ENCODE peak calls at places on chromosomes 7 and 10, in four cellular contexts. D, W, O and I are unnamed samples.

GRCh38 chr7:99607548-99607947 is 9.2 kb upstream of the ZSCAN25 start:
- DNase-seq in O (no peak), W (no peak), D (no peak), I (no peak)

GRCh38 chr7:81299711-81300110 is 380.9 kb upstream of the SEMA3C start:
- DNase-seq in O (no peak), D (no peak), W (no peak), I (no peak)

GRCh38 chr7:583410-584121 is 63.9 kb upstream of the PDGFA start:
- DNase-seq in W (no peak), D (no peak), O (no peak), I (no peak)

GRCh38 chr7:37690206-37690605 is 6.6 kb downstream of the GPR141 start:
- DNase-seq in W (no peak), O (no peak), D (no peak), I (no peak)

GRCh38 chr7:55965805-55966421 is 1.5 kb downstream of the NIPSNAP2 start:
- DNase-seq in W (peak), O (no peak), D (no peak), I (no peak)

GRCh38 chr7:17153571-17153970 is 144.9 kb upstream of the AHR start:
- DNase-seq in O (no peak), D (no peak), W (no peak), I (no peak)

GRCh38 chr10:67518756-67519155 is 177.2 kb downstream of the CTNNA3 start:
- DNase-seq in W (no peak), O (no peak), D (no peak), I (no peak)

GRCh38 chr7:8386926-8387550 is 46.4 kb upstream of the NXPH1 start:
- DNase-seq in O (peak), D (no peak), W (no peak), I (no peak)

GRCh38 chr7:112957901-112958300 is 128.7 kb downstream of the GPR85 start:
- DNase-seq in D (no peak), W (no peak), O (no peak), I (no peak)

GRCh38 chr10:121540773-121541395 is 57.4 kb downstream of the FGFR2 start:
- DNase-seq in W (no peak), O (no peak), D (no peak), I (no peak)

GRCh38 chr7:107857541-107857912 is 33.5 kb upstream of the DLD start:
- DNase-seq in O (no peak), W (peak), D (no peak), I (no peak)

GRCh38 chr7:85290252-85290651 is 103.4 kb upstream of the SEMA3D start:
- DNase-seq in O (no peak), D (no peak), W (no peak), I (no peak)

GRCh38 chr7:48384180-48384752 is 213.0 kb downstream of the ABCA13 start:
- DNase-seq in D (no peak), W (no peak), O (no peak), I (no peak)

GRCh38 chr7:156173748-156174353 is 361.6 kb upstream of the SHH start:
- DNase-seq in D (no peak), W (no peak), O (no peak), I (no peak)

GRCh38 chr10:784759-785538 is 95.5 kb upstream of the DIP2C start:
- DNase-seq in D (peak), W (no peak), O (no peak), I (peak)

GRCh38 chr10:129046074-129046681 is 420.9 kb upstream of the MGMT start:
- DNase-seq in D (no peak), W (no peak), O (no peak), I (no peak)

GRCh38 chr7:113000316-113001020 is 86.2 kb downstream of the GPR85 start:
- DNase-seq in O (no peak), W (no peak), D (no peak), I (no peak)

GRCh38 chr10:13815766-13816165 is 229.0 kb downstream of the PRPF18 start:
- DNase-seq in D (no peak), O (no peak), W (no peak), I (no peak)

GRCh38 chr10:70499829-70500167 is 21.2 kb downstream of the PALD1 start:
- DNase-seq in O (no peak), D (no peak), W (no peak), I (no peak)

GRCh38 chr7:138449580-138449979 is 10.5 kb upstream of the TRIM24 start:
- DNase-seq in O (peak), W (no peak), D (peak), I (peak)

GRCh38 chr10:20948723-20949327 is 51.7 kb upstream of the NEBL start:
- DNase-seq in W (no peak), D (no peak), O (no peak), I (no peak)

GRCh38 chr7:127713758-127714157 is 61.8 kb downstream of the SND1 start:
- DNase-seq in O (no peak), W (no peak), D (no peak), I (no peak)

GRCh38 chr7:121697731-121698396 is 175.1 kb upstream of the PTPRZ1 start:
- DNase-seq in D (no peak), W (no peak), O (no peak), I (no peak)

GRCh38 chr7:152601305-152601798 is 74.6 kb downstream of the XRCC2 start:
- DNase-seq in W (no peak), O (no peak), D (no peak), I (no peak)

GRCh38 chr10:114631678-114632417 is 26.2 kb downstream of the ABLIM1 start:
- DNase-seq in D (peak), O (peak), W (peak), I (peak)

GRCh38 chr10:11776080-11776479 is 33.9 kb downstream of the ECHDC3 start:
- DNase-seq in D (no peak), W (no peak), O (no peak), I (no peak)

GRCh38 chr7:114711244-114711643 is 210.7 kb upstream of the MDFIC start:
- DNase-seq in O (no peak), W (no peak), D (no peak), I (no peak)

GRCh38 chr10:15436696-15437095 is 65.6 kb upstream of the FAM171A1 start:
- DNase-seq in D (no peak), O (no peak), W (no peak), I (no peak)

GRCh38 chr10:58642283-58642682 is 129.6 kb downstream of the BICC1 start:
- DNase-seq in D (no peak), W (no peak), O (no peak), I (no peak)

GRCh38 chr7:96021533-96021932 is 249.2 kb downstream of the DYNC1I1 start:
- DNase-seq in D (no peak), W (no peak), O (no peak), I (no peak)

GRCh38 chr7:15751191-15751701 is 64.8 kb upstream of the MEOX2 start:
- DNase-seq in W (no peak), O (no peak), D (no peak), I (no peak)

GRCh38 chr7:27181176-27181520 is 3.9 kb downstream of the HOXA11 start:
- DNase-seq in O (no peak), D (no peak), W (no peak), I (no peak)
- TF ChIP-seq ELF4 in O (no peak), D (no peak), W (no peak), I (no peak)

GRCh38 chr10:119394657-119395286 is 147.7 kb downstream of the RGS10 start:
- DNase-seq in O (no peak), W (no peak), D (no peak), I (no peak)
- TF ChIP-seq ELF4 in O (no peak), W (no peak), D (no peak), I (no peak)

GRCh38 chr10:131205556-131205955 is 106.0 kb downstream of the TCERG1L start:
- DNase-seq in O (no peak), W (no peak), D (no peak), I (no peak)
- TF ChIP-seq ELF4 in O (no peak), W (no peak), D (no peak), I (no peak)

GRCh38 chr7:43637114-43637806 is 54.4 kb downstream of the STK17A start:
- DNase-seq in D (no peak), W (no peak), O (no peak), I (no peak)

GRCh38 chr7:43639858-43640491 is 57.1 kb downstream of the STK17A start:
- DNase-seq in O (no peak), W (peak), D (no peak), I (no peak)

GRCh38 chr7:43631559-43631958 is 48.7 kb downstream of the STK17A start:
- DNase-seq in W (no peak), O (no peak), D (no peak), I (no peak)

GRCh38 chr7:43634384-43634783 is 51.5 kb downstream of the STK17A start:
- DNase-seq in D (no peak), O (no peak), W (no peak), I (no peak)

GRCh38 chr7:43636093-43636492 is 53.2 kb downstream of the STK17A start:
- DNase-seq in D (no peak), W (peak), O (no peak), I (no peak)
- TF ChIP-seq ELF4 in D (no peak), W (no peak), O (no peak), I (no peak)

GRCh38 chr10:26780793-26781601 is 79.8 kb downstream of the ABI1 start:
- DNase-seq in W (no peak), D (no peak), O (no peak), I (no peak)
- TF ChIP-seq ELF4 in W (no peak), D (no peak), O (no peak), I (no peak)

GRCh38 chr10:27819781-27820531 is 74.3 kb upstream of the MKX start:
- DNase-seq in W (peak), D (no peak), O (no peak), I (no peak)
- TF ChIP-seq ELF4 in W (no peak), D (no peak), O (no peak), I (no peak)

DNA sequence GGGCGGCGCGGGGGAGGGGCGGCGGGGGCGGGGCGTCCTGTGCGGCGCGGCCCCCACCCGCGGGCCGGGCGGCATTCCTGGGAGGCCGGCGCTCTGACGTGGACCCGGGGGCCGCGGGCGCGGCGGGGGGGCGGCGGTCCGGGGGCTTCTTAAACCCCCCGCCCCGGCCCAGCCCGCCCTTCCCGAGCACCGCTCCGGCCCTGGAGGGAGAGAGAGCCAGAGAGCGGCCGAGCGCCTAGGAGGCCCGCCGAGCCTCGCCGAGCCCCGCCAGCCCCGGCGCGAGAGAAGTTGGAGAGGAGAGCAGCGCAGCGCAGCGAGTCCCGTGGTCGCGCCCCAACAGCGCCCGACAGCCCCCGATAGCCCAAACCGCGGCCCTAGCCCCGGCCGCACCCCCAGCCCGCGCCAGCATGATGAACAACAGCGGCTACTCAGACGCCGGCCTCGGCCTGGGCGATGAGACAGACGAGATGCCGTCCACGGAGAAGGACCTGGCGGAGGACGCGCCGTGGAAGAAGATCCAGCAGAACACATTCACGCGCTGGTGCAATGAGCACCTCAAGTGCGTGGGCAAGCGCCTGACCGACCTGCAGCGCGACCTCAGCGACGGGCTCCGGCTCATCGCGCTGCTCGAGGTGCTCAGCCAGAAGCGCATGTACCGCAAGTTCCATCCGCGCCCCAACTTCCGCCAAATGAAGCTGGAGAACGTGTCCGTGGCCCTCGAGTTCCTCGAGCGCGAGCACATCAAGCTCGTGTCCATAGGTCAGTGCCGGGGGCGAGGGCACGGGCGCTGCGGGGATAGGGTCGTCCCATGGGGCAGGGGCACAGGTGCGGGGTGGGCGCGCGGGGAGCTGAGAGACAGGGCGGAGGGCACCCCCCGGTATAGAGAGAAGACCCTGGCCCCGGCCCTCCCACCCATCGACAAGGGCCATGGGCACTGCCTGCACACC is at the start of gene FLNC:
- DNase-seq in W (no peak), O (peak), D (peak), I (peak)
- TF ChIP-seq ELF4 in W (no peak), O (no peak), D (no peak), I (peak)

GRCh38 chr7:2044883-2045471 is 187.8 kb downstream of the MAD1L1 start:
- DNase-seq in D (no peak), W (no peak), O (no peak), I (peak)
- TF ChIP-seq ELF4 in D (no peak), W (no peak), O (no peak), I (no peak)